ENCODE peak calls at places on chromosomes 2 and 18, in seven cellular contexts. T, Y, J, A, F, H and E are unnamed samples.

GRCh38 chr2:217417536-217417935 is 557.7 kb upstream of the TNP1 start:
- DNase-seq in J (no peak), A (no peak), F (no peak), Y (peak), H (peak), T (no peak), E (no peak)

GRCh38 chr2:184875212-184875611 is 276.9 kb downstream of the ZNF804A start:
- DNase-seq in T (no peak), Y (no peak), A (no peak), F (no peak), H (no peak), J (peak), E (no peak)

GRCh38 chr2:68190991-68191731 is 33.5 kb downstream of the PNO1 start:
- DNase-seq in J (no peak), F (no peak), Y (peak), A (no peak), H (peak), T (peak), E (no peak)

GRCh38 chr18:9354256-9354655 is 19.7 kb downstream of the TWSG1 start:
- DNase-seq in A (no peak), J (no peak), Y (peak), T (no peak), H (no peak), F (no peak), E (no peak)

GRCh38 chr18:13218376-13219011 is at the start of gene LDLRAD4:
- DNase-seq in F (peak), H (no peak), T (no peak), Y (peak), J (peak), A (no peak), E (peak)

GRCh38 chr2:95353055-95353575 is 49.4 kb upstream of the FAHD2A start:
- DNase-seq in H (no peak), A (no peak), J (no peak), F (no peak), T (no peak), Y (no peak), E (no peak)

GRCh38 chr2:235300368-235301201 is 193.3 kb upstream of the AGAP1 start:
- DNase-seq in T (peak), J (no peak), H (peak), F (peak), Y (peak), A (no peak), E (peak)

GRCh38 chr2:199806179-199806578 is 44.8 kb downstream of the FTCDNL1 start:
- DNase-seq in H (no peak), T (no peak), Y (no peak), J (no peak), A (no peak), F (no peak), E (no peak)

GRCh38 chr2:112230371-112230770 is 24.5 kb downstream of the ZC3H8 start:
- DNase-seq in T (no peak), A (no peak), F (no peak), J (no peak), H (no peak), Y (no peak), E (no peak)

GRCh38 chr2:221085376-221085900 is 486.7 kb downstream of the EPHA4 start:
- DNase-seq in J (no peak), Y (peak), T (peak), H (peak), A (no peak), F (peak), E (no peak)

GRCh38 chr2:29753676-29754444 is 167.5 kb downstream of the ALK start:
- DNase-seq in Y (peak), F (no peak), T (no peak), H (peak), A (no peak), J (no peak), E (no peak)